ENCODE peak calls at places on chromosomes 16 and 17, in eight cellular contexts. N is fibroblast of pulmonary artery; B is CD4-positive, alpha-beta T cell; I is upper lobe of right lung; V is ovary; S is nephron progenitor cell; A is fibroblast of lung; O is lower leg skin. Z is an unnamed sample.

GRCh38 chr16:20094157-20094556 is 20.5 kb upstream of the GPR139 start:
- DNase-seq in N (no peak), B (no peak), I (no peak), V (no peak), S (no peak), A (no peak), O (no peak), Z (no peak)

GRCh38 chr16:17061326-17061725 is 409.4 kb downstream of the XYLT1 start:
- DNase-seq in N (no peak), B (no peak), I (no peak), V (no peak), S (no peak), A (no peak), O (no peak), Z (no peak)

GRCh38 chr16:3576211-3576610 is 992 bp downstream of the NLRC3 start:
- DNase-seq in N (no peak), B (no peak), I (no peak), V (no peak), S (no peak), A (no peak), O (no peak), Z (no peak)

GRCh38 chr17:72699566-72699965 is 392.9 kb downstream of the SLC39A11 start:
- DNase-seq in N (peak), B (no peak), I (no peak), V (no peak), S (no peak), A (no peak), O (peak), Z (no peak)

GRCh38 chr16:61897657-61898056 is 138.6 kb downstream of the CDH8 start:
- DNase-seq in N (no peak), B (no peak), I (no peak), V (no peak), S (no peak), A (no peak), O (no peak), Z (no peak)

GRCh38 chr17:78745407-78746088 is 36.5 kb downstream of the CYTH1 start:
- DNase-seq in N (peak), B (peak), I (no peak), V (no peak), S (peak), A (peak), O (no peak), Z (no peak)

GRCh38 chr16:86546638-86547013 is 8.4 kb downstream of the MTHFSD start:
- DNase-seq in N (no peak), B (no peak), I (no peak), V (no peak), S (no peak), A (no peak), O (no peak), Z (no peak)

GRCh38 chr17:77700165-77700881 is 258.2 kb upstream of the TNRC6C start:
- DNase-seq in N (no peak), B (no peak), I (no peak), V (no peak), S (no peak), A (no peak), O (no peak), Z (no peak)

GRCh38 chr16:67995423-67995822 is 3.9 kb downstream of the DPEP2 start:
- DNase-seq in N (no peak), B (no peak), I (no peak), V (no peak), S (no peak), A (no peak), O (no peak), Z (no peak)

GRCh38 chr16:20897897-20898296 is 2.3 kb downstream of the DCUN1D3 start:
- DNase-seq in N (no peak), B (no peak), I (no peak), V (no peak), S (no peak), A (no peak), O (no peak), Z (no peak)

GRCh38 chr16:81453091-81453728 is 8.6 kb downstream of the CMIP start:
- DNase-seq in N (no peak), B (no peak), I (no peak), V (no peak), S (no peak), A (no peak), O (no peak), Z (no peak)

GRCh38 chr16:64742560-64742959 is 379.3 kb downstream of the CDH11 start:
- DNase-seq in N (no peak), B (no peak), I (no peak), V (no peak), S (no peak), A (no peak), O (no peak), Z (no peak)

GRCh38 chr17:44587339-44587738 is 30.1 kb downstream of the FZD2 start:
- DNase-seq in N (peak), B (no peak), I (peak), V (peak), S (no peak), A (peak), O (no peak), Z (no peak)

GRCh38 chr17:44584498-44584897 is 27.2 kb downstream of the FZD2 start:
- DNase-seq in N (no peak), B (no peak), I (no peak), V (no peak), S (no peak), A (no peak), O (no peak), Z (no peak)

GRCh38 chr17:44578947-44579346 is 21.7 kb downstream of the FZD2 start:
- DNase-seq in N (no peak), B (no peak), I (no peak), V (no peak), S (no peak), A (no peak), O (no peak), Z (no peak)

GRCh38 chr17:44585315-44585714 is 28.0 kb downstream of the FZD2 start:
- DNase-seq in N (no peak), B (no peak), I (no peak), V (no peak), S (no peak), A (no peak), O (no peak), Z (no peak)

DNA sequence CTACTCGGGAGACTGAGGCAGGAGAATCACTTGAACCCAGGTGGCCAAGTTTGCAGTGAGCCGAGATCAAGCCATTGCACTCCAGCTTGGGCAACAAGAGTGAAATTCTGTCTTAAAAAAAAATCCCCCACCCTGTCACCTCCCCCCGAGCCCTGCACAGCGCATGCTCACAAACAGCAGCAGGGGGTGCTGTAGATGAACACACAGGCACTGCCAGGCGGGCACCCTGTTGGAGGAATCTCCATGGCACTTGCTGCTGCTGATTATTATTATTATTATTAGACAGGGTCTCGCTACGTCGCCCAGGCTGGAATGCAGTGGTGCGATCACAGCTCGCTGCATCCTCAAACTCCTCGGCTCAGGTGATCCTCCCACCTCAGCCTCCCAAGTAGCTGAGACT is 24.6 kb downstream of the FZD2 start:
- DNase-seq in N (no peak), B (no peak), I (no peak), V (no peak), S (no peak), A (no peak), O (no peak), Z (no peak)
- TF ChIP-seq CTCF in N (peak), B (no peak), I (no peak), V (no peak), S (no peak), A (peak), O (no peak), Z (no peak)

DNA sequence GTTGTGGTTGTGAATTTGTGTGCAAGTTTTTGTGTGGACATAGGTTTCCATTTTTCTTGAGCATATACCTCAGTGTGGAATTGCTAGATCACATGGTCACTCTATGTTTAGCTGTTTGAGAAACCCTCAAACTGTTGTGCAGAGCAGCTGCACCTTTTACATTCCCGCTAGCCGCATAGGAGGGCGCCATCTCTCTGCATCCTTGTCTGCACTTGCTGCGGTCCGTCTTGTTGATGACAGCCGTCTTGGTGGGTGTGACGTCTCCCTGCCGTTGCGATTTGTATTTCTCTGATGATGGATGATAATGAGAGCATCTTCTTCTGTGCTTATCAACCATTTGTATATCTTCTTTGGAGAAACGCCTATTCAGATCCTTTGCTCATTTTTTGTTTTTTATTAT is 25.1 kb upstream of the IL17C start:
- DNase-seq in N (no peak), B (no peak), I (no peak), V (no peak), S (no peak), A (no peak), O (no peak), Z (no peak)
- TF ChIP-seq CTCF in N (no peak), B (no peak), I (no peak), V (no peak), S (no peak), A (no peak), O (no peak), Z (no peak)

DNA sequence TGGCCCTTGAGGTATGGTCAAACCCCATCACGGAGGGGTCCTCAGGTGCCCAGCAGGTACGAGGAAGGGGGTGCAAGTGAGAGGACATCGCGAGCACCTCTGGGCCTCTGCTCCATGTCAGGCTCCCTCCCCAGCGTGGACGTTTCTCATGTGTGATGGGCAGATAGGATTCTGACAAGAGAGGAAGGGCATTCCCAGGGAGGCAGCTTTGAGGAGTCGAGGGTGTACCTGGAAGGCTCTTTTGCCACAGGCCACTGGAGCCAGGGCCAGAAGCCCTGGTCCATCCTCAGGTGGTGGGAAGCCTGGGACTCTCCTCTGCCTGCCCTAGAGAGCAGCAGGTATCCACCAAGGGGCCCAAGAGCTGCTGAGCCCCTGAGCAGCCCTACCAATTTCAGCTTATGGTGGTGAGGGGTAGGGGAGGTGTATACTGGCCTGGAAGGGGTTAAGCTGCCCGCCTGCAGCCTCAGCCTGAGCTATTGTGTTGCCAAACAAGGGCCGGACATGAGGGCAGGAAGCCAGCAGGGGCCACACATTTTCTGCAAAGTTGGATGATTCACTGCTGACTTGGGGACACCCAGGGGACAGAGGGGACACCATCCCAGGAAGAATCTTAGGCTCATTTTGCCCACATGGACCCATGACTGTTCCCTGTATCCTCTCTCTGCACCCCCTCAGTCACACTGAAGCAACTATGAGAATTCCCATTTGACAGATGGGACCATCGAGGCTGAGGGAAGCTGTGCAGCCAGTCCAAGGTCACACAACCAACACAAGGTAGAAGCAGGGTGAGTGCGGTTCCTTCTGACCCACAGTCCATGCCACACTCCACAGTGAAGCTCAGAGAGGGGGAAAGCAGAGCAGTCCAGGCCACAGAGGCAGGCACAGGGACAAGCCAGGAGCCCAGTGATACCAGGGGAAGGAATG is 1.7 kb downstream of the CDH5 start:
- DNase-seq in N (peak), B (no peak), I (peak), V (no peak), S (no peak), A (no peak), O (no peak), Z (no peak)
- TF ChIP-seq CTCF in N (no peak), B (no peak), I (no peak), V (no peak), S (no peak), A (no peak), O (no peak), Z (no peak)

DNA sequence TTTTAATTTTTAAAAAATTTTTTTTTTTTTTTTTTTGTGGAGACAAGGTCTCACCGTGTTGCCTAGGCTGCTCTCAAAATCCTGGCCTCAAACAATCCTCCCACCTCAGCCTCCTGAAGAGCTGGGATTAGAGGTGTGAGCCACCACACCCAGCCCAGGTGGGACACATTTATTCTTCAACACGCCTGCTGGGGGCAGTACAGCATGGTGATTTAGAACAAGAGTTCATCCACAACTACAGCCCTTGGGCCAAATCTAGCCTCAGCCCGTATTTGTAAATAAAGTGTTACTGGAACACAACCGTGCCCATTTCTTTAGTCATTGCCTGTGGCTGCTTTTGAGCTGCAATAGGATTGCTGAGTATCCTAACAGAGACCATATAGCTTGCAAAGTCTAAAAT is 92.8 kb downstream of the KATNIP start:
- DNase-seq in N (peak), B (no peak), I (no peak), V (no peak), S (no peak), A (peak), O (no peak), Z (no peak)
- TF ChIP-seq CTCF in N (peak), B (no peak), I (no peak), V (no peak), S (no peak), A (peak), O (no peak), Z (peak)

DNA sequence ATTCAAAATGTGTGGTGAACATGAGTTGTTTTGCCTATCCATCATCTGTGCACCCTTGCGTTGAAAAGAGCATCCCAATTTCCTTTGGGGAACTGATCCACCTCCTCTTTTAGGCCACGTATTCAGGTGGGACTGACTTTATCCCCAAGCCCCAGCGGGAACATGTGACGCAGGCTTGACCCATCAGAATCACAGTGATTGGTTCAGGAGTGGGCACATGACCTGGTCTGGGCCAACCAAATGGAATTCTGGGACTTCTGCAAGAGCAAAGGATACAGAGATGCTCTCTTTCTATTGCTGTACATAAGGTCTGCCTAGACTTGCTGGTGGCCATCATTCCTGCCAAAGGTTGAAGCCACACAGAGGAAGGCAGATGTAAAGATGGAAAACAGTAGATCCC is 158.9 kb downstream of the IRX5 start:
- DNase-seq in N (no peak), B (no peak), I (no peak), V (no peak), S (no peak), A (no peak), O (no peak), Z (no peak)
- TF ChIP-seq CTCF in N (no peak), B (no peak), I (no peak), V (no peak), S (no peak), A (no peak), O (no peak), Z (no peak)

GRCh38 chr16:89918453-89919347 is at the start of gene MC1R:
- DNase-seq in N (peak), B (no peak), I (no peak), V (no peak), S (peak), A (peak), O (no peak), Z (peak)
- TF ChIP-seq CTCF in N (peak), B (peak), I (peak), V (no peak), S (peak), A (peak), O (no peak), Z (no peak)

Z was measured in mesothelial cell of epicardium.